ENCODE peak calls at places on chromosome X, in seven cellular contexts. One of them, this sample, is unnamed.
A peak's percentile ranks its signal among the peaks of the same experiment; 100 is the strongest.

GRCh38 chrX:130013661-130014060 is 31.2 kb downstream of the BCORL1 start:
- DNase-seq in caudate nucleus: no peak
- DNase-seq in colonic mucosa: no peak
- DNase-seq in mesothelial cell of epicardium: no peak
- DNase-seq in astrocyte of the spinal cord: no peak
- DNase-seq in IMR-90: no peak
- DNase-seq in HCT116: no peak
- DNase-seq in this sample: no peak

GRCh38 chrX:150575415-150575814 is 7.0 kb downstream of the MTM1 start:
- DNase-seq in caudate nucleus: no peak
- DNase-seq in colonic mucosa: peak; percentile 70
- DNase-seq in mesothelial cell of epicardium: no peak
- DNase-seq in astrocyte of the spinal cord: no peak
- DNase-seq in IMR-90: peak; percentile 33
- DNase-seq in HCT116: peak; percentile 72
- DNase-seq in this sample: peak; percentile 15

GRCh38 chrX:136714626-136715599 is 65.8 kb downstream of the ARHGEF6 start:
- DNase-seq in caudate nucleus: no peak
- DNase-seq in colonic mucosa: no peak
- DNase-seq in mesothelial cell of epicardium: no peak
- DNase-seq in astrocyte of the spinal cord: no peak
- DNase-seq in IMR-90: no peak
- DNase-seq in HCT116: no peak
- DNase-seq in this sample: no peak

GRCh38 chrX:17986977-17987376 is 125.9 kb upstream of the RAI2 start:
- DNase-seq in caudate nucleus: no peak
- DNase-seq in colonic mucosa: no peak
- DNase-seq in mesothelial cell of epicardium: no peak
- DNase-seq in astrocyte of the spinal cord: no peak
- DNase-seq in IMR-90: no peak
- DNase-seq in HCT116: no peak
- DNase-seq in this sample: no peak

GRCh38 chrX:118872102-118872566 is 48.5 kb downstream of the ZCCHC12 start:
- DNase-seq in caudate nucleus: peak; percentile 44
- DNase-seq in colonic mucosa: peak; percentile 21
- DNase-seq in mesothelial cell of epicardium: no peak
- DNase-seq in astrocyte of the spinal cord: no peak
- DNase-seq in IMR-90: no peak
- DNase-seq in HCT116: no peak
- DNase-seq in this sample: no peak

GRCh38 chrX:153662266-153662665 is 11.3 kb downstream of the PNCK start:
- DNase-seq in caudate nucleus: no peak
- DNase-seq in colonic mucosa: peak; percentile 61
- DNase-seq in mesothelial cell of epicardium: peak; percentile 55
- DNase-seq in astrocyte of the spinal cord: no peak
- DNase-seq in IMR-90: peak; percentile 15
- DNase-seq in HCT116: peak; percentile 51
- DNase-seq in this sample: peak; percentile 57

GRCh38 chrX:119015407-119016242 is 41.2 kb downstream of the LONRF3 start:
- DNase-seq in caudate nucleus: no peak
- DNase-seq in colonic mucosa: no peak
- DNase-seq in mesothelial cell of epicardium: no peak
- DNase-seq in astrocyte of the spinal cord: peak; percentile 85
- DNase-seq in IMR-90: peak; percentile 80
- DNase-seq in HCT116: peak; percentile 35
- DNase-seq in this sample: no peak

GRCh38 chrX:48927125-48927524 is 8.3 kb upstream of the PIM2 start:
- DNase-seq in caudate nucleus: no peak
- DNase-seq in colonic mucosa: no peak
- DNase-seq in mesothelial cell of epicardium: no peak
- DNase-seq in astrocyte of the spinal cord: no peak
- DNase-seq in IMR-90: no peak
- DNase-seq in HCT116: no peak
- DNase-seq in this sample: no peak

GRCh38 chrX:645024-645376 is 14.4 kb downstream of the SHOX start:
- DNase-seq in caudate nucleus: no peak
- DNase-seq in colonic mucosa: peak; percentile 79
- DNase-seq in mesothelial cell of epicardium: no peak
- DNase-seq in astrocyte of the spinal cord: no peak
- DNase-seq in IMR-90: no peak
- DNase-seq in HCT116: no peak
- DNase-seq in this sample: no peak

This sample was measured in CD8-positive, alpha-beta T cell.